ENCODE peak calls at places on chromosomes 16 and 17, in eight cellular contexts. One of them, this sample, is unnamed.

GRCh38 chr17:27944546-27945332 is 51.6 kb upstream of the LYRM9 start:
- DNase-seq in stimulated activated CD4-positive, alpha-beta T cell treated with anti-CD3 and anti-CD28 coated beads, Interleukin-4, amount 100 ng/mL, for 48 hours: no peak
- DNase-seq in NCI-H1105: no peak
- DNase-seq in lower leg skin: no peak
- DNase-seq in fibroblast of lung: no peak
- DNase-seq in GOT3: no peak
- DNase-seq in anterior cingulate cortex: no peak
- DNase-seq in NCI-H82: peak
- DNase-seq in this sample: no peak

GRCh38 chr16:15523092-15523541 is 88.7 kb downstream of the BMERB1 start:
- DNase-seq in NCI-H1105: no peak
- DNase-seq in lower leg skin: no peak
- DNase-seq in NCI-H82: no peak
- DNase-seq in stimulated activated CD4-positive, alpha-beta T cell treated with anti-CD3 and anti-CD28 coated beads, Interleukin-4, amount 100 ng/mL, for 48 hours: no peak
- DNase-seq in fibroblast of lung: no peak
- DNase-seq in anterior cingulate cortex: no peak
- DNase-seq in GOT3: no peak
- DNase-seq in this sample: no peak

GRCh38 chr17:19569785-19570496 is 36.3 kb downstream of the SLC47A1 start:
- DNase-seq in lower leg skin: no peak
- DNase-seq in stimulated activated CD4-positive, alpha-beta T cell treated with anti-CD3 and anti-CD28 coated beads, Interleukin-4, amount 100 ng/mL, for 48 hours: no peak
- DNase-seq in GOT3: no peak
- DNase-seq in NCI-H1105: no peak
- DNase-seq in NCI-H82: peak
- DNase-seq in fibroblast of lung: no peak
- DNase-seq in anterior cingulate cortex: no peak
- DNase-seq in this sample: no peak

GRCh38 chr17:19388791-19389190 is 1.8 kb upstream of the MFAP4 start:
- DNase-seq in GOT3: no peak
- DNase-seq in anterior cingulate cortex: no peak
- DNase-seq in lower leg skin: no peak
- DNase-seq in fibroblast of lung: peak
- DNase-seq in NCI-H82: peak
- DNase-seq in NCI-H1105: no peak
- DNase-seq in stimulated activated CD4-positive, alpha-beta T cell treated with anti-CD3 and anti-CD28 coated beads, Interleukin-4, amount 100 ng/mL, for 48 hours: no peak
- DNase-seq in this sample: no peak

GRCh38 chr16:69647020-69647419 is 79.3 kb downstream of the NQO1 start:
- DNase-seq in GOT3: no peak
- DNase-seq in lower leg skin: no peak
- DNase-seq in anterior cingulate cortex: no peak
- DNase-seq in fibroblast of lung: no peak
- DNase-seq in NCI-H82: no peak
- DNase-seq in NCI-H1105: no peak
- DNase-seq in stimulated activated CD4-positive, alpha-beta T cell treated with anti-CD3 and anti-CD28 coated beads, Interleukin-4, amount 100 ng/mL, for 48 hours: no peak
- DNase-seq in this sample: no peak

GRCh38 chr17:55549140-55549539 is 37.9 kb upstream of the SMIM36 start:
- DNase-seq in stimulated activated CD4-positive, alpha-beta T cell treated with anti-CD3 and anti-CD28 coated beads, Interleukin-4, amount 100 ng/mL, for 48 hours: no peak
- DNase-seq in fibroblast of lung: no peak
- DNase-seq in GOT3: no peak
- DNase-seq in lower leg skin: no peak
- DNase-seq in NCI-H1105: no peak
- DNase-seq in anterior cingulate cortex: no peak
- DNase-seq in NCI-H82: peak
- DNase-seq in this sample: peak

GRCh38 chr17:62661337-62661736 is 33.9 kb downstream of the MRC2 start:
- DNase-seq in fibroblast of lung: no peak
- DNase-seq in stimulated activated CD4-positive, alpha-beta T cell treated with anti-CD3 and anti-CD28 coated beads, Interleukin-4, amount 100 ng/mL, for 48 hours: no peak
- DNase-seq in anterior cingulate cortex: no peak
- DNase-seq in lower leg skin: no peak
- DNase-seq in NCI-H82: no peak
- DNase-seq in GOT3: no peak
- DNase-seq in NCI-H1105: no peak
- DNase-seq in this sample: no peak

GRCh38 chr17:75033346-75034235 is 13.2 kb downstream of the ATP5PD start:
- DNase-seq in fibroblast of lung: peak
- DNase-seq in anterior cingulate cortex: peak
- DNase-seq in lower leg skin: peak
- DNase-seq in NCI-H1105: peak
- DNase-seq in NCI-H82: peak
- DNase-seq in stimulated activated CD4-positive, alpha-beta T cell treated with anti-CD3 and anti-CD28 coated beads, Interleukin-4, amount 100 ng/mL, for 48 hours: peak
- DNase-seq in GOT3: peak
- DNase-seq in this sample: peak

GRCh38 chr17:68706351-68706750 is 105.2 kb upstream of the FAM20A start:
- DNase-seq in GOT3: no peak
- DNase-seq in fibroblast of lung: no peak
- DNase-seq in NCI-H82: no peak
- DNase-seq in stimulated activated CD4-positive, alpha-beta T cell treated with anti-CD3 and anti-CD28 coated beads, Interleukin-4, amount 100 ng/mL, for 48 hours: no peak
- DNase-seq in anterior cingulate cortex: no peak
- DNase-seq in NCI-H1105: no peak
- DNase-seq in lower leg skin: no peak
- DNase-seq in this sample: no peak

GRCh38 chr17:63500548-63501390 is 22.4 kb upstream of the KCNH6 start:
- DNase-seq in fibroblast of lung: no peak
- DNase-seq in stimulated activated CD4-positive, alpha-beta T cell treated with anti-CD3 and anti-CD28 coated beads, Interleukin-4, amount 100 ng/mL, for 48 hours: no peak
- DNase-seq in NCI-H1105: no peak
- DNase-seq in anterior cingulate cortex: no peak
- DNase-seq in GOT3: no peak
- DNase-seq in NCI-H82: no peak
- DNase-seq in lower leg skin: no peak
- DNase-seq in this sample: no peak

GRCh38 chr17:1252203-1252608 is 18.0 kb upstream of the BHLHA9 start:
- DNase-seq in GOT3: no peak
- DNase-seq in NCI-H82: no peak
- DNase-seq in fibroblast of lung: peak
- DNase-seq in lower leg skin: no peak
- DNase-seq in anterior cingulate cortex: no peak
- DNase-seq in stimulated activated CD4-positive, alpha-beta T cell treated with anti-CD3 and anti-CD28 coated beads, Interleukin-4, amount 100 ng/mL, for 48 hours: no peak
- DNase-seq in NCI-H1105: peak
- DNase-seq in this sample: no peak

GRCh38 chr16:77043076-77043475 is 147.9 kb upstream of the MON1B start:
- DNase-seq in stimulated activated CD4-positive, alpha-beta T cell treated with anti-CD3 and anti-CD28 coated beads, Interleukin-4, amount 100 ng/mL, for 48 hours: no peak
- DNase-seq in GOT3: no peak
- DNase-seq in NCI-H82: peak
- DNase-seq in anterior cingulate cortex: no peak
- DNase-seq in fibroblast of lung: peak
- DNase-seq in lower leg skin: no peak
- DNase-seq in NCI-H1105: peak
- DNase-seq in this sample: no peak

GRCh38 chr16:11759163-11759834 is 16.6 kb upstream of the TXNDC11 start:
- DNase-seq in GOT3: no peak
- DNase-seq in lower leg skin: no peak
- DNase-seq in NCI-H82: peak
- DNase-seq in fibroblast of lung: no peak
- DNase-seq in anterior cingulate cortex: no peak
- DNase-seq in NCI-H1105: peak
- DNase-seq in stimulated activated CD4-positive, alpha-beta T cell treated with anti-CD3 and anti-CD28 coated beads, Interleukin-4, amount 100 ng/mL, for 48 hours: no peak
- DNase-seq in this sample: no peak

GRCh38 chr17:9356488-9356911 is 219.1 kb downstream of the STX8 start:
- DNase-seq in GOT3: no peak
- DNase-seq in lower leg skin: peak
- DNase-seq in anterior cingulate cortex: peak
- DNase-seq in NCI-H82: no peak
- DNase-seq in stimulated activated CD4-positive, alpha-beta T cell treated with anti-CD3 and anti-CD28 coated beads, Interleukin-4, amount 100 ng/mL, for 48 hours: no peak
- DNase-seq in NCI-H1105: peak
- DNase-seq in fibroblast of lung: no peak
- DNase-seq in this sample: no peak

GRCh38 chr16:89920723-89921122 is 2.1 kb downstream of the MC1R start:
- DNase-seq in fibroblast of lung: peak
- DNase-seq in lower leg skin: no peak
- DNase-seq in NCI-H1105: no peak
- DNase-seq in NCI-H82: no peak
- DNase-seq in stimulated activated CD4-positive, alpha-beta T cell treated with anti-CD3 and anti-CD28 coated beads, Interleukin-4, amount 100 ng/mL, for 48 hours: no peak
- DNase-seq in anterior cingulate cortex: no peak
- DNase-seq in GOT3: no peak
- DNase-seq in this sample: no peak

GRCh38 chr16:23505180-23505665 is 5.1 kb downstream of the GGA2 start:
- DNase-seq in lower leg skin: no peak
- DNase-seq in anterior cingulate cortex: no peak
- DNase-seq in stimulated activated CD4-positive, alpha-beta T cell treated with anti-CD3 and anti-CD28 coated beads, Interleukin-4, amount 100 ng/mL, for 48 hours: no peak
- DNase-seq in fibroblast of lung: peak
- DNase-seq in NCI-H82: no peak
- DNase-seq in GOT3: no peak
- DNase-seq in NCI-H1105: no peak
- DNase-seq in this sample: no peak

GRCh38 chr16:29290631-29291247 is 115.8 kb downstream of the NPIPB11 start:
- DNase-seq in stimulated activated CD4-positive, alpha-beta T cell treated with anti-CD3 and anti-CD28 coated beads, Interleukin-4, amount 100 ng/mL, for 48 hours: peak
- DNase-seq in lower leg skin: peak
- DNase-seq in fibroblast of lung: peak
- DNase-seq in NCI-H1105: no peak
- DNase-seq in NCI-H82: no peak
- DNase-seq in GOT3: peak
- DNase-seq in anterior cingulate cortex: no peak
- DNase-seq in this sample: peak

GRCh38 chr17:15261818-15262290 is 3.3 kb downstream of the PMP22 start:
- DNase-seq in anterior cingulate cortex: no peak
- DNase-seq in lower leg skin: no peak
- DNase-seq in NCI-H82: no peak
- DNase-seq in stimulated activated CD4-positive, alpha-beta T cell treated with anti-CD3 and anti-CD28 coated beads, Interleukin-4, amount 100 ng/mL, for 48 hours: no peak
- DNase-seq in GOT3: no peak
- DNase-seq in fibroblast of lung: peak
- DNase-seq in NCI-H1105: no peak
- DNase-seq in this sample: no peak

GRCh38 chr16:9826630-9827029 is 355.6 kb downstream of the GRIN2A start:
- DNase-seq in fibroblast of lung: no peak
- DNase-seq in anterior cingulate cortex: no peak
- DNase-seq in lower leg skin: no peak
- DNase-seq in NCI-H82: no peak
- DNase-seq in GOT3: no peak
- DNase-seq in NCI-H1105: no peak
- DNase-seq in stimulated activated CD4-positive, alpha-beta T cell treated with anti-CD3 and anti-CD28 coated beads, Interleukin-4, amount 100 ng/mL, for 48 hours: no peak
- DNase-seq in this sample: no peak

GRCh38 chr16:4313563-4314531 is 2.0 kb upstream of the GLIS2 start:
- DNase-seq in NCI-H82: peak
- DNase-seq in anterior cingulate cortex: no peak
- DNase-seq in stimulated activated CD4-positive, alpha-beta T cell treated with anti-CD3 and anti-CD28 coated beads, Interleukin-4, amount 100 ng/mL, for 48 hours: no peak
- DNase-seq in GOT3: no peak
- DNase-seq in lower leg skin: no peak
- DNase-seq in fibroblast of lung: peak
- DNase-seq in NCI-H1105: no peak
- DNase-seq in this sample: no peak

GRCh38 chr16:73066927-73067670 is 19.2 kb upstream of the ZFHX3 start:
- DNase-seq in stimulated activated CD4-positive, alpha-beta T cell treated with anti-CD3 and anti-CD28 coated beads, Interleukin-4, amount 100 ng/mL, for 48 hours: no peak
- DNase-seq in GOT3: no peak
- DNase-seq in lower leg skin: no peak
- DNase-seq in fibroblast of lung: peak
- DNase-seq in NCI-H82: no peak
- DNase-seq in anterior cingulate cortex: no peak
- DNase-seq in NCI-H1105: no peak
- DNase-seq in this sample: no peak

GRCh38 chr16:49855280-49855821 is 561 bp downstream of the ZNF423 start:
- DNase-seq in GOT3: peak
- DNase-seq in NCI-H82: peak
- DNase-seq in stimulated activated CD4-positive, alpha-beta T cell treated with anti-CD3 and anti-CD28 coated beads, Interleukin-4, amount 100 ng/mL, for 48 hours: no peak
- DNase-seq in fibroblast of lung: peak
- DNase-seq in NCI-H1105: peak
- DNase-seq in anterior cingulate cortex: peak
- DNase-seq in lower leg skin: peak
- DNase-seq in this sample: peak

GRCh38 chr16:70652322-70652721 is 6.0 kb downstream of the IL34 start:
- DNase-seq in lower leg skin: no peak
- DNase-seq in anterior cingulate cortex: no peak
- DNase-seq in NCI-H1105: no peak
- DNase-seq in stimulated activated CD4-positive, alpha-beta T cell treated with anti-CD3 and anti-CD28 coated beads, Interleukin-4, amount 100 ng/mL, for 48 hours: no peak
- DNase-seq in fibroblast of lung: peak
- DNase-seq in NCI-H82: no peak
- DNase-seq in GOT3: no peak
- DNase-seq in this sample: no peak

GRCh38 chr16:1024126-1024525 is 42.6 kb downstream of the SOX8 start:
- DNase-seq in fibroblast of lung: no peak
- DNase-seq in anterior cingulate cortex: no peak
- DNase-seq in lower leg skin: no peak
- DNase-seq in NCI-H1105: no peak
- DNase-seq in NCI-H82: no peak
- DNase-seq in stimulated activated CD4-positive, alpha-beta T cell treated with anti-CD3 and anti-CD28 coated beads, Interleukin-4, amount 100 ng/mL, for 48 hours: no peak
- DNase-seq in GOT3: no peak
- DNase-seq in this sample: no peak

GRCh38 chr16:84312783-84313382 is 18.2 kb downstream of the WFDC1 start:
- DNase-seq in fibroblast of lung: no peak
- DNase-seq in stimulated activated CD4-positive, alpha-beta T cell treated with anti-CD3 and anti-CD28 coated beads, Interleukin-4, amount 100 ng/mL, for 48 hours: no peak
- DNase-seq in NCI-H82: no peak
- DNase-seq in NCI-H1105: peak
- DNase-seq in anterior cingulate cortex: no peak
- DNase-seq in lower leg skin: no peak
- DNase-seq in GOT3: no peak
- DNase-seq in this sample: no peak

GRCh38 chr17:68182940-68183551 is 64.8 kb upstream of the AMZ2 start:
- DNase-seq in NCI-H82: no peak
- DNase-seq in stimulated activated CD4-positive, alpha-beta T cell treated with anti-CD3 and anti-CD28 coated beads, Interleukin-4, amount 100 ng/mL, for 48 hours: no peak
- DNase-seq in GOT3: no peak
- DNase-seq in lower leg skin: no peak
- DNase-seq in anterior cingulate cortex: no peak
- DNase-seq in fibroblast of lung: no peak
- DNase-seq in NCI-H1105: no peak
- DNase-seq in this sample: no peak

GRCh38 chr17:70539172-70539924 is 370.0 kb downstream of the KCNJ2 start:
- DNase-seq in NCI-H82: no peak
- DNase-seq in lower leg skin: no peak
- DNase-seq in NCI-H1105: no peak
- DNase-seq in anterior cingulate cortex: no peak
- DNase-seq in fibroblast of lung: no peak
- DNase-seq in GOT3: no peak
- DNase-seq in stimulated activated CD4-positive, alpha-beta T cell treated with anti-CD3 and anti-CD28 coated beads, Interleukin-4, amount 100 ng/mL, for 48 hours: no peak
- DNase-seq in this sample: no peak

GRCh38 chr16:65731840-65732239 is 610.0 kb upstream of the CDH11 start:
- DNase-seq in NCI-H1105: no peak
- DNase-seq in NCI-H82: no peak
- DNase-seq in fibroblast of lung: peak
- DNase-seq in stimulated activated CD4-positive, alpha-beta T cell treated with anti-CD3 and anti-CD28 coated beads, Interleukin-4, amount 100 ng/mL, for 48 hours: no peak
- DNase-seq in anterior cingulate cortex: no peak
- DNase-seq in lower leg skin: peak
- DNase-seq in GOT3: no peak
- DNase-seq in this sample: no peak

GRCh38 chr17:43027091-43028032 is 2.3 kb downstream of the RND2 start:
- DNase-seq in NCI-H82: no peak
- DNase-seq in NCI-H1105: no peak
- DNase-seq in stimulated activated CD4-positive, alpha-beta T cell treated with anti-CD3 and anti-CD28 coated beads, Interleukin-4, amount 100 ng/mL, for 48 hours: no peak
- DNase-seq in GOT3: no peak
- DNase-seq in fibroblast of lung: no peak
- DNase-seq in anterior cingulate cortex: no peak
- DNase-seq in lower leg skin: no peak
- DNase-seq in this sample: no peak

GRCh38 chr17:17166446-17166845 is 39.7 kb downstream of the PLD6 start:
- DNase-seq in anterior cingulate cortex: no peak
- DNase-seq in NCI-H82: no peak
- DNase-seq in lower leg skin: no peak
- DNase-seq in stimulated activated CD4-positive, alpha-beta T cell treated with anti-CD3 and anti-CD28 coated beads, Interleukin-4, amount 100 ng/mL, for 48 hours: no peak
- DNase-seq in fibroblast of lung: no peak
- DNase-seq in GOT3: no peak
- DNase-seq in NCI-H1105: no peak
- DNase-seq in this sample: no peak

GRCh38 chr17:44672479-44673093 is 16.3 kb downstream of the MEIOC start:
- DNase-seq in NCI-H1105: no peak
- DNase-seq in NCI-H82: peak
- DNase-seq in fibroblast of lung: peak
- DNase-seq in anterior cingulate cortex: no peak
- DNase-seq in lower leg skin: no peak
- DNase-seq in stimulated activated CD4-positive, alpha-beta T cell treated with anti-CD3 and anti-CD28 coated beads, Interleukin-4, amount 100 ng/mL, for 48 hours: no peak
- DNase-seq in GOT3: no peak
- DNase-seq in this sample: no peak

GRCh38 chr17:82406131-82406671 is 11.9 kb upstream of the HEXD start:
- DNase-seq in NCI-H1105: no peak
- DNase-seq in stimulated activated CD4-positive, alpha-beta T cell treated with anti-CD3 and anti-CD28 coated beads, Interleukin-4, amount 100 ng/mL, for 48 hours: no peak
- DNase-seq in NCI-H82: no peak
- DNase-seq in anterior cingulate cortex: no peak
- DNase-seq in GOT3: no peak
- DNase-seq in fibroblast of lung: no peak
- DNase-seq in lower leg skin: no peak
- DNase-seq in this sample: no peak

GRCh38 chr17:2410951-2411350 is 10.1 kb upstream of the MNT start:
- DNase-seq in lower leg skin: no peak
- DNase-seq in NCI-H1105: no peak
- DNase-seq in anterior cingulate cortex: no peak
- DNase-seq in stimulated activated CD4-positive, alpha-beta T cell treated with anti-CD3 and anti-CD28 coated beads, Interleukin-4, amount 100 ng/mL, for 48 hours: no peak
- DNase-seq in fibroblast of lung: no peak
- DNase-seq in NCI-H82: no peak
- DNase-seq in GOT3: no peak
- DNase-seq in this sample: no peak